ENCODE peak calls at places on chromosomes 7 and 10, in four cellular contexts. One of them, this sample, is unnamed.

GRCh38 chr10:113042961-113043360 is 92.9 kb downstream of the TCF7L2 start:
- DNase-seq in brain microvascular endothelial cell: no peak
- DNase-seq in KG1: no peak
- DNase-seq in cardiac fibroblast: no peak
- DNase-seq in this sample: no peak

GRCh38 chr10:84820121-84820520 is 491.7 kb downstream of the CCSER2 start:
- DNase-seq in brain microvascular endothelial cell: no peak
- DNase-seq in KG1: no peak
- DNase-seq in cardiac fibroblast: no peak
- DNase-seq in this sample: peak; percentile 0

GRCh38 chr7:155215576-155216325 is 81.9 kb upstream of the INSIG1 start:
- DNase-seq in brain microvascular endothelial cell: no peak
- DNase-seq in KG1: no peak
- DNase-seq in cardiac fibroblast: no peak
- DNase-seq in this sample: no peak

GRCh38 chr7:142767861-142768260 is 2.9 kb upstream of the PRSS2 start:
- DNase-seq in brain microvascular endothelial cell: no peak
- DNase-seq in KG1: no peak
- DNase-seq in cardiac fibroblast: no peak
- DNase-seq in this sample: no peak

GRCh38 chr10:101158101-101159058 is 27.3 kb downstream of the TLX1 start:
- DNase-seq in brain microvascular endothelial cell: no peak
- DNase-seq in KG1: no peak
- DNase-seq in cardiac fibroblast: no peak
- DNase-seq in this sample: no peak

GRCh38 chr10:103281753-103282152 is 4.8 kb downstream of the INA start:
- DNase-seq in brain microvascular endothelial cell: no peak
- DNase-seq in KG1: no peak
- DNase-seq in cardiac fibroblast: no peak
- DNase-seq in this sample: no peak

GRCh38 chr7:29482056-29482455 is 81.6 kb upstream of the PRR15 start:
- DNase-seq in brain microvascular endothelial cell: no peak
- DNase-seq in KG1: no peak
- DNase-seq in cardiac fibroblast: no peak
- DNase-seq in this sample: no peak

GRCh38 chr7:54722502-54722901 is 36.5 kb downstream of the SEC61G start:
- DNase-seq in brain microvascular endothelial cell: no peak
- DNase-seq in KG1: no peak
- DNase-seq in cardiac fibroblast: no peak
- DNase-seq in this sample: no peak

GRCh38 chr10:112229901-112230300 is 46.3 kb upstream of the GPAM start:
- DNase-seq in brain microvascular endothelial cell: no peak
- DNase-seq in KG1: no peak
- DNase-seq in cardiac fibroblast: peak; percentile 45
- DNase-seq in this sample: no peak

GRCh38 chr7:92667816-92668540 is 77.8 kb upstream of the FAM133B start:
- DNase-seq in brain microvascular endothelial cell: peak; percentile 73
- DNase-seq in KG1: no peak
- DNase-seq in cardiac fibroblast: peak; percentile 70
- DNase-seq in this sample: no peak

GRCh38 chr10:103106556-103106955 is 86.5 kb downstream of the NT5C2 start:
- DNase-seq in brain microvascular endothelial cell: no peak
- DNase-seq in KG1: no peak
- DNase-seq in cardiac fibroblast: no peak
- DNase-seq in this sample: no peak

GRCh38 chr10:111277685-111278084 is 200.9 kb downstream of the ADRA2A start:
- DNase-seq in brain microvascular endothelial cell: no peak
- DNase-seq in KG1: no peak
- DNase-seq in cardiac fibroblast: no peak
- DNase-seq in this sample: no peak

GRCh38 chr7:2444476-2444875 is 31.7 kb downstream of the GRIFIN start:
- DNase-seq in brain microvascular endothelial cell: peak; percentile 68
- DNase-seq in KG1: no peak
- DNase-seq in cardiac fibroblast: peak; percentile 72
- DNase-seq in this sample: peak; percentile 86

GRCh38 chr7:122651451-122651850 is 47.5 kb downstream of the RNF133 start:
- DNase-seq in brain microvascular endothelial cell: no peak
- DNase-seq in KG1: no peak
- DNase-seq in cardiac fibroblast: peak; percentile 19
- DNase-seq in this sample: peak; percentile 10

GRCh38 chr10:71347587-71348395 is 28.7 kb downstream of the SLC29A3 start:
- DNase-seq in brain microvascular endothelial cell: no peak
- DNase-seq in KG1: no peak
- DNase-seq in cardiac fibroblast: no peak
- DNase-seq in this sample: no peak

GRCh38 chr7:1193593-1194424 is 33.8 kb upstream of the ZFAND2A start:
- DNase-seq in brain microvascular endothelial cell: no peak
- DNase-seq in KG1: no peak
- DNase-seq in cardiac fibroblast: peak; percentile 51
- DNase-seq in this sample: peak; percentile 71

GRCh38 chr10:126171555-126171954 is 216.7 kb downstream of the ADAM12 start:
- DNase-seq in brain microvascular endothelial cell: peak; percentile 90
- DNase-seq in KG1: no peak
- DNase-seq in cardiac fibroblast: peak; percentile 88
- DNase-seq in this sample: peak; percentile 87

GRCh38 chr7:96591900-96592676 is 117.6 kb downstream of the SEM1 start:
- DNase-seq in brain microvascular endothelial cell: no peak
- DNase-seq in KG1: no peak
- DNase-seq in cardiac fibroblast: no peak
- DNase-seq in this sample: no peak

GRCh38 chr7:36719233-36719632 is 5.1 kb downstream of the AOAH start:
- DNase-seq in brain microvascular endothelial cell: no peak
- DNase-seq in KG1: no peak
- DNase-seq in cardiac fibroblast: no peak
- DNase-seq in this sample: no peak

GRCh38 chr7:55552320-55553086 is 19.8 kb downstream of the VOPP1 start:
- DNase-seq in brain microvascular endothelial cell: peak; percentile 96
- DNase-seq in KG1: peak; percentile 57
- DNase-seq in cardiac fibroblast: peak; percentile 83
- DNase-seq in this sample: peak; percentile 65

GRCh38 chr10:4141471-4141870 is 356.5 kb upstream of the KLF6 start:
- DNase-seq in brain microvascular endothelial cell: peak; percentile 22
- DNase-seq in KG1: no peak
- DNase-seq in cardiac fibroblast: peak; percentile 51
- DNase-seq in this sample: peak; percentile 22

This sample was measured in adipocyte.